ENCODE peak calls at places on chromosomes 3 and 15, in five cellular contexts. V, N, C, Q and P are unnamed samples.

GRCh38 chr3:65616563-65616962 is 422.2 kb downstream of the MAGI1 start:
- DNase-seq in V (no peak), N (no peak), C (no peak), Q (no peak), P (no peak)

GRCh38 chr3:196872316-196872715 is 4.6 kb downstream of the SENP5 start:
- DNase-seq in V (no peak), N (peak; percentile 19), C (no peak), Q (no peak), P (no peak)

GRCh38 chr15:92166751-92167412 is 226.8 kb upstream of the ST8SIA2 start:
- DNase-seq in V (no peak), N (no peak), C (no peak), Q (peak; percentile 58), P (peak; percentile 46)

GRCh38 chr15:50247819-50248650 is 17.5 kb downstream of the HDC start:
- DNase-seq in V (no peak), N (no peak), C (peak; percentile 38), Q (no peak), P (no peak)

GRCh38 chr3:187976361-187976900 is 177.5 kb upstream of the LPP start:
- DNase-seq in V (no peak), N (no peak), C (no peak), Q (no peak), P (no peak)

GRCh38 chr15:31027948-31028586 is 36.6 kb upstream of the MTMR10 start:
- DNase-seq in V (no peak), N (no peak), C (no peak), Q (no peak), P (no peak)

GRCh38 chr3:16370872-16371740 is 106.1 kb downstream of the OXNAD1 start:
- DNase-seq in V (no peak), N (peak; percentile 31), C (no peak), Q (peak; percentile 64), P (no peak)

GRCh38 chr3:161212892-161213291 is 8.2 kb upstream of the NMD3 start:
- DNase-seq in V (no peak), N (peak; percentile 5), C (no peak), Q (no peak), P (no peak)

GRCh38 chr3:96959902-96960596 is 145.7 kb downstream of the EPHA6 start:
- DNase-seq in V (no peak), N (peak; percentile 4), C (no peak), Q (no peak), P (no peak)

GRCh38 chr3:16338124-16338523 is 73.1 kb downstream of the OXNAD1 start:
- DNase-seq in V (no peak), N (no peak), C (no peak), Q (no peak), P (peak; percentile 32)

GRCh38 chr3:63069780-63070540 is 194.7 kb upstream of the CADPS start:
- DNase-seq in V (no peak), N (no peak), C (no peak), Q (no peak), P (no peak)

GRCh38 chr3:136543385-136543784 is 208.8 kb downstream of the STAG1 start:
- DNase-seq in V (no peak), N (peak; percentile 28), C (no peak), Q (no peak), P (no peak)

GRCh38 chr15:94252223-94252766 is 20.9 kb downstream of the MCTP2 start:
- DNase-seq in V (no peak), N (no peak), C (no peak), Q (no peak), P (no peak)

GRCh38 chr3:24462737-24463136 is 31.9 kb downstream of the THRB start:
- DNase-seq in V (no peak), N (no peak), C (no peak), Q (no peak), P (no peak)

GRCh38 chr3:52846427-52846983 is 11.7 kb upstream of the MUSTN1 start:
- DNase-seq in V (no peak), N (no peak), C (no peak), Q (no peak), P (no peak)

GRCh38 chr3:14885307-14885706 is 62.1 kb upstream of the NR2C2 start:
- DNase-seq in V (no peak), N (no peak), C (no peak), Q (no peak), P (no peak)

GRCh38 chr3:88141458-88142083 is 8.2 kb upstream of the C3orf38 start:
- DNase-seq in V (no peak), N (peak; percentile 62), C (no peak), Q (no peak), P (no peak)

GRCh38 chr3:33991673-33992072 is 193.2 kb downstream of the PDCD6IP start:
- DNase-seq in V (no peak), N (no peak), C (no peak), Q (no peak), P (no peak)

GRCh38 chr3:50267280-50267913 is 1.6 kb upstream of the SEMA3B start:
- DNase-seq in V (peak; percentile 47), N (no peak), C (peak; percentile 35), Q (peak; percentile 62), P (peak; percentile 81)

DNA sequence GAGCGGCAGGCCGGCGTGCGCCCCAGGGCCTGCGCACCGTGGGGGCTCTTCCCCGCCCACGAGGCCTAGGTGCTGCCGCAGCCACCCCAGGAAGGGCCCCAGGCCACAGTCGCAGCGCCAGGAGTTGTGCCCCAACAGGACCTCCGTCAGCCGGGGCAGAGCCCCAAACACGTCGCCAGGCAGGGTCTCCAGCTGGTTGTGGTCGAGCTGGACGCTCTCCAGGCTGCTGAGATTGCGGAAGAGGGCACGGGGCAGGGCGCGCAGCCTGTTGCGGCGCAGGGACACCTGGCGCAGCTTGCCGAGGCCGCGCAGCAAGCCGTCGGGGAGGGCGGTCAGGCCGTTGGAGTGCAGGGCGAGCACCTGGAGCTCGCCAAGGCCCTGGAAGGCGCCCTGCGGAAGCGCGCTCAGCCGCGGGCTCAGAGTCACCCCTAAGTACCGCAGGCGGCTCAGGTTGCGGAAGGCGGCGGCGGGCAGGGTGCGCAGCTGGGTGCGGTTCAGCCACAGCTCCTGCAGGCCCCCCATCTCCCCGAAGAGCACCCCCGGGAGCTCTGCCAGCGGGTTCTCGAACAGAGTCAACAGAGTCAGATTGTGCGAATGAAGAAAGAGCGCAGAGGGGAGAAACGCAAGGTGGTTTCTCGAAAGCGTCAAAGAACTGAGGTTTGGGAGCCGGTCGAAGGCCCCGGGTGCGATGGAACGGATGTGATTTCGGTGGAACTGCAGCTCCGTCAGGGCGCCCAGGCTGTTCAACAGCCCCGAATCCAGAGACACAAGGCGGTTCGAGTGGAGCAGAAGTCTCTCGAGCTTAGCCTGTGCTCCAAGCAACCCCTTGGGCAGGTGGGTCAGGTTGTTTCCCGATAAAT is 1.9 kb downstream of the GP5 start:
- DNase-seq in V (no peak), N (peak; percentile 30), C (no peak), Q (no peak), P (no peak)
- H3K27ac ChIP-seq in V (no peak overlapping the region), N (no peak overlapping the region), C (no peak overlapping the region), Q (no peak overlapping the region), P (no peak overlapping the region)

DNA sequence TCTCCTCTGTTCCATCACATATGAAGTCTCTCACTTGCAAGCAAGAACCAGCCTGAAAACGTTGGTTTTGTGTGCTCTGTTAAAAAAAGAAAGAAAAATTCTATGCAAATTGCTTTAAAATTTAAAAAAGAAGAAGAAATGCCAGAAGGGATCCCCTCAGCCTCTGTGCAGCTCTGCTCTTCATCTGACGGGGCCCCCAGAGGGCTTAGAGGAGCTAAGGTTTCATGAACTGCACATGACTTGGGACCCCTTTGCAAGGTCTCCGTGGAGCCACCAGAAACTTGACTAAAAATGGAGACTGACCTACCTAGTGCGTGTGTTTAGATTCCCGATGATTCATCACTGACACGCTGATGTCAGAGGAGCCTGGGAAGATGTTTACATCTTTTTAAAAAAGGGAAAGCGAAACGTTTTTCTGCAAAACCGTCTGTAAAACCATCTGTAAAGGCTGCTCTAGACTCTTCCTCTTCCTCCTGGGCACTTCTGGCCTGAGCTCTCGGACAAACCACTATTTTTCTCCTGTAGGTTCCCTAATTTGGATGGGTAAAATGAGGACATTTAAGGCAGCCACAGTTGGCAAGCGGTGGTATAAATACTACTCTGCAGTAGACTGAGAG is 67.1 kb upstream of the POLG start:
- DNase-seq in V (no peak), N (peak; percentile 52), C (no peak), Q (no peak), P (no peak)
- H3K4me3 ChIP-seq in V (no peak overlapping the region), N (peak overlapping the region; percentile 16), C (no peak overlapping the region), Q (no peak overlapping the region), P (no peak overlapping the region)

GRCh38 chr15:98565566-98565965 is 82.8 kb upstream of the IGF1R start:
- DNase-seq in V (no peak), N (no peak), C (no peak), Q (no peak), P (no peak)
- TF ChIP-seq CTCF in V (no peak), N (no peak), C (no peak), Q (no peak), P (no peak)

GRCh38 chr15:90955911-90956310 is 1.2 kb downstream of the RCCD1 start:
- DNase-seq in V (no peak), N (no peak), C (no peak), Q (no peak), P (peak; percentile 85)
- H3K27ac ChIP-seq in V (peak overlapping the region; percentile 95), N (peak overlapping the region; percentile 9), C (no peak overlapping the region), Q (no peak overlapping the region), P (peak overlapping the region; percentile 96)

GRCh38 chr3:180990494-180990893 is 958 bp upstream of the DNAJC19 start:
- DNase-seq in V (no peak), N (no peak), C (no peak), Q (no peak), P (no peak)
- H3K4me3 ChIP-seq in V (peak overlapping the region; percentile 94), N (peak overlapping the region; percentile 57), C (no peak overlapping the region), Q (peak overlapping the region; percentile 85), P (peak overlapping the region; percentile 64)

GRCh38 chr15:39581501-39582285 is 814 bp downstream of the THBS1 start:
- DNase-seq in V (no peak), N (peak; percentile 59), C (peak; percentile 48), Q (peak; percentile 69), P (peak; percentile 87)
- TF ChIP-seq CTCF in V (peak; percentile 16), N (peak; percentile 42), C (no peak), Q (peak; percentile 51), P (no peak)

GRCh38 chr3:116037954-116038911 is 407.1 kb downstream of the LSAMP start:
- DNase-seq in V (no peak), N (no peak), C (no peak), Q (peak; percentile 30), P (no peak)

GRCh38 chr3:116034797-116035196 is 410.5 kb downstream of the LSAMP start:
- DNase-seq in V (no peak), N (no peak), C (no peak), Q (no peak), P (no peak)

GRCh38 chr3:116038968-116039950 is 406.0 kb downstream of the LSAMP start:
- DNase-seq in V (peak; percentile 15), N (peak; percentile 20), C (no peak), Q (no peak), P (no peak)

GRCh38 chr3:116045251-116045770 is 400.0 kb downstream of the LSAMP start:
- DNase-seq in V (peak; percentile 34), N (no peak), C (no peak), Q (no peak), P (no peak)

DNA sequence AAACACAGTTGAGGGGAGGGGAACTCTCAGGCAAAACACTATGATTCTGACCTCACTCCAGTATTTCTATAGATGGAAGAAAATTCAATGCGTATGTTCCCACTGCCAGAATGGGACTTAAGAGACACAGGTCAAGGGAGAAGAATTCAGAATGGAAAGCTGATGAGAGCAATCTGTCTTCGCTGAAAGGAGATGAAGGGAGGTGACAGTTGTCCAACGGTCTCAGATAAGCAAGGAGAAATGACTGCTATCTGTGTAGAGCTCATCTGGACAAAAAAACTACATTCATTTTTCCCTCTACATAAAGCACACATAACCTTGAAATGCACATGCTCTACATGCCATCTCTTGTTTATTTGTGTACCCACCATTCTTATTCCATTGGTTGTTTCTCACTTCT is 405.1 kb downstream of the LSAMP start:
- DNase-seq in V (no peak), N (no peak), C (no peak), Q (no peak), P (no peak)
- H3K27ac ChIP-seq in V (peak overlapping the region; percentile 83), N (no peak overlapping the region), C (no peak overlapping the region), Q (no peak overlapping the region), P (no peak overlapping the region)